ENCODE peak calls at places on chromosome 22, in ten cellular contexts. H, K, L, Q, A, P, N, Y, D and F are unnamed samples.

GRCh38 chr22:25488244-25489020 is 76.0 kb upstream of the GRK3 start:
- DNase-seq in D (peak), Y (peak), Q (peak), P (peak), L (peak), K (peak), H (peak), N (no peak), A (no peak), F (peak)

GRCh38 chr22:39514373-39514973 is 5.9 kb upstream of the ATF4 start:
- DNase-seq in P (peak), Q (peak), H (peak), Y (no peak), D (peak), L (no peak), K (no peak), N (no peak), A (no peak), F (no peak)

GRCh38 chr22:44049369-44050231 is 25.5 kb downstream of the PARVB start:
- DNase-seq in K (no peak), D (no peak), L (no peak), Y (no peak), Q (no peak), A (no peak), H (no peak), N (no peak), P (peak), F (no peak)

GRCh38 chr22:24824250-24824649 is 18.2 kb downstream of the SGSM1 start:
- DNase-seq in D (no peak), Y (no peak), N (no peak), H (no peak), P (no peak), L (no peak), K (no peak), Q (no peak), A (no peak), F (no peak)

GRCh38 chr22:35375031-35375430 is 5.9 kb upstream of the HMOX1 start:
- DNase-seq in K (no peak), D (no peak), A (no peak), H (peak), P (no peak), Q (no peak), Y (no peak), L (peak), N (no peak), F (no peak)

GRCh38 chr22:39723463-39723862 is 152.9 kb downstream of the CACNA1I start:
- DNase-seq in L (no peak), N (no peak), Y (no peak), H (no peak), K (no peak), D (no peak), Q (no peak), P (no peak), A (no peak), F (peak)

GRCh38 chr22:46951326-46951725 is 188.9 kb downstream of the TBC1D22A start:
- DNase-seq in Y (no peak), P (no peak), N (no peak), A (no peak), Q (no peak), K (no peak), H (no peak), D (no peak), L (no peak), F (peak)

GRCh38 chr22:31284241-31284745 is 8.0 kb downstream of the PIK3IP1 start:
- DNase-seq in A (no peak), D (no peak), K (no peak), Y (no peak), H (no peak), L (no peak), P (no peak), Q (no peak), N (no peak), F (no peak)

GRCh38 chr22:45602824-45603301 is 68.8 kb upstream of the ATXN10 start:
- DNase-seq in D (no peak), P (peak), Q (no peak), L (no peak), Y (peak), N (no peak), H (peak), A (peak), K (no peak), F (no peak)

GRCh38 chr22:17476838-17477237 is 86.5 kb upstream of the SLC25A18 start:
- DNase-seq in Y (no peak), A (no peak), H (no peak), D (no peak), N (no peak), Q (no peak), L (no peak), K (no peak), P (no peak), F (no peak)

GRCh38 chr22:50672041-50672440 is 582 bp upstream of the SHANK3 start:
- DNase-seq in L (no peak), Y (no peak), D (no peak), P (no peak), N (no peak), H (no peak), A (no peak), Q (no peak), K (no peak), F (no peak)

GRCh38 chr22:24466831-24467249 is 28.3 kb upstream of the UPB1 start:
- DNase-seq in H (peak), A (no peak), N (no peak), Y (peak), K (peak), D (peak), P (peak), L (peak), Q (no peak), F (peak)

GRCh38 chr22:40031766-40032470 is 37.2 kb downstream of the FAM83F start:
- DNase-seq in Q (no peak), D (no peak), H (peak), L (no peak), P (peak), K (no peak), N (no peak), Y (no peak), A (no peak), F (no peak)

GRCh38 chr22:50701428-50702154 is 29.0 kb downstream of the SHANK3 start:
- DNase-seq in A (no peak), K (no peak), H (no peak), P (no peak), N (no peak), L (no peak), D (no peak), Q (peak), Y (no peak), F (no peak)

GRCh38 chr22:22773427-22773826 is 114.2 kb upstream of the IGLL5 start:
- DNase-seq in P (no peak), D (no peak), Y (no peak), A (no peak), N (no peak), K (no peak), Q (no peak), L (no peak), H (no peak), F (peak)

GRCh38 chr22:24816841-24817240 is 10.8 kb downstream of the SGSM1 start:
- DNase-seq in P (no peak), L (no peak), D (no peak), Q (no peak), H (no peak), K (no peak), Y (no peak), A (no peak), N (no peak), F (no peak)

GRCh38 chr22:36365020-36365411 is 22.8 kb downstream of the MYH9 start:
- DNase-seq in P (no peak), D (peak), L (peak), A (peak), N (peak), Q (no peak), Y (peak), K (peak), H (peak), F (no peak)

GRCh38 chr22:45084400-45084920 is 74.7 kb upstream of the PHF21B start:
- DNase-seq in N (no peak), D (no peak), Q (no peak), K (no peak), P (no peak), Y (no peak), A (no peak), H (no peak), L (no peak), F (no peak)

DNA sequence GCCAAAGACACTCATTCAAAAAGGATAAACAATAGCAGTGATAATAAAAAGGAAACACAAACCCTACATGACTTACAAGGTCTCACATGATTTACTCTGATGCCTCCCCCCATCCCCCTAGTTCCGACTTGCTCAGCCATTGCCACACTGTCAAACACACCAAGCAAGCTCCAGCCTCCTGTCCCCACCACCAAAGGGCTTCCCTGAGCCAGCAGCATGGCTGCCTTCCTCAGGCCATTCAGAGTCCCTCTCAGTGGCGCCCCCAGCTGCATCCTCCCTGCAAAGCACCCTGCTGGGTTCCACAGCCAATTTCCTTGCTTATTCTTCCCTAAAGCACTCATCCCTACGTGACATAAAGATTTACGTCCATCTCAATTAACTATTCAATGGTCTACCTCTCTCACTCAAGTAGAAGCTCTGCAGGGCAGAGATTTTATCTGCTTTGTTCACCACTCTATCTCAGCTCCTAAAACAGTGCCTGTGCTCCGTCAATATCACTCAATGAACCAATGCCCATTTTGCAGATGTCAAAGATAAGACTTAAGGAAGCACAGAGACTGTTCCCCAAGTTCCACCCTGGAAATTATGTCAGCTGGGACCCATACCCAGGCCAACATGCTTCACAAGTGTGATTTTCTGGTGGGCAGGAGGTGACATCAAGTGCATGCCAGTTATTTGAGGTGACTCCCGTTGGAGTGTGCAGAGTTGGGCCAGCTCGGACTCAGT is 106.9 kb downstream of the SYN3 start:
- DNase-seq in P (no peak), A (no peak), L (no peak), D (no peak), H (no peak), Q (peak), N (no peak), K (no peak), Y (no peak), F (no peak)
- TF ChIP-seq CTCF in P (no peak), A (peak), L (no peak), D (no peak), H (no peak), Q (peak), N (no peak), K (peak), Y (no peak), F (no peak)

GRCh38 chr22:48849963-48850657 is 977.6 kb downstream of the BRD1 start:
- DNase-seq in Y (no peak), Q (no peak), K (no peak), P (no peak), A (no peak), L (no peak), H (no peak), D (no peak), N (no peak), F (no peak)
- TF ChIP-seq CTCF in Y (no peak), Q (no peak), K (no peak), P (no peak), A (no peak), L (no peak), H (no peak), D (no peak), N (no peak), F (no peak)

DNA sequence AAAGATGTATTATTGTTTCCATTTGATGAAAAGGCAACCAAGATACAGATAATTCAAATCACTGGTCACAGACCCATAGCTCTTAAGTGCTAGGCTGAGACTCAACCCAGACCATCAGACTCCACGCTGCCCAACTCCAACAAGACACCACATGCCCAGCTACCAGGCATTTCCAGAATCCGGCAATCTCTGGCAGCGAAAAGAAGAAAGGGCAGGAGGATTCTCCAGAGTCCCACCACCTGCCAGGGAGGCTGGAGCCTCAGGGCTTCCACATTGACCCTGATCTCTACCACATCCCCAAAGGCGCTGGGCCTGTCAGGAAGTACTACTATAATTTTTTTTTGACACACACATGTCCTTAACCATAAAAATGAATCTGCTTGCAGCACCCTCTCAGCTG is 61.4 kb upstream of the ARFGAP3 start:
- DNase-seq in K (no peak), D (no peak), L (no peak), P (no peak), N (no peak), Y (no peak), A (no peak), Q (no peak), H (no peak), F (no peak)
- TF ChIP-seq CTCF in K (no peak), D (no peak), L (no peak), P (no peak), N (no peak), Y (no peak), A (no peak), Q (no peak), H (no peak), F (no peak)

GRCh38 chr22:48572951-48573350 is 1254.7 kb downstream of the BRD1 start:
- DNase-seq in D (no peak), A (no peak), N (no peak), H (no peak), Y (no peak), K (no peak), L (no peak), Q (no peak), P (no peak), F (no peak)

GRCh38 chr22:48575567-48576332 is 1251.9 kb downstream of the BRD1 start:
- DNase-seq in P (no peak), Q (no peak), A (no peak), K (no peak), Y (no peak), N (no peak), H (no peak), L (no peak), D (no peak), F (no peak)

GRCh38 chr22:48576333-48577013 is 1251.2 kb downstream of the BRD1 start:
- DNase-seq in D (no peak), Y (no peak), L (no peak), N (no peak), H (peak), P (no peak), A (no peak), Q (no peak), K (no peak), F (no peak)

GRCh38 chr22:48573766-48574165 is 1253.9 kb downstream of the BRD1 start:
- DNase-seq in Q (no peak), Y (no peak), K (no peak), A (no peak), H (no peak), D (no peak), P (no peak), L (no peak), N (no peak), F (no peak)

DNA sequence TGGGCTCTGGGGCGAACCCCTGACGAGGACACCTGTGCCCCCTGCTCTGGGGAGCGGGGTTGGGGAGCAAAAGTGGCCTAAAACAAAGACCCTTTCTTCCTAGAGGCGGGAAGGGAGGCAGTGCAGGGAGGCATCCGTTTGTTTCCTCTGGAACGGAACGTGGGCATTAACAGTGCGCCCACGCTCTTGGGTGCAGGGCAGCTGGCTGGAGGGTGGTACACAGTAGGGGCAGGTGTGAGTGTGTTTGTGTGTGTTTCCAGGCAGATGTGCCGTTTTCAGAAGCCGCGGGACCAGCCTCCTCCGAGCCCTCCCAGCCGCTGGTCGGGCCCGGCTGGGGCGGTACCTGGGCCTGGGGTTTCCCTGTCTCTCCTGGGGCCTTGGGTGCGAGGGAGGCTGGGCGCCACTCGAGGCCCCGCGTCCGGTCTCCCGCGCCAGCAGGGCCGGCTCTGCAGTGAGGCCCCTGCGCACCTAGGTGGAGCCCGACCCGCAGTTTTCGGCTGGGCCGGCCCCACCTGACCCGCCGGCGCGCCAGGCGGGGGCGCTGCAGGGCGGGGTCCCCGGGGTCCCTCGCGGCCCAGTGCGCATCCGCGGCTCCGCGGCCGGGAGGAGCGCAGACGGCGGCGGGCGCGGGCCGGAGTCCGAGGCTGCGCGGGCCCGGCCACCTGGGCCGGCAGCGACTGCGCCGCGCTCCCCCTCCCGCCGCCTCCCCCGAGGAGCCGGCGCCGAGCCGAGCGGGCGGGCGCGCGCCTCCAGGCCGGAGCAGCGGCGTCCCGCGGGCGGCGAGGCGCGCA is 1252.7 kb downstream of the BRD1 start:
- DNase-seq in N (no peak), Y (no peak), K (no peak), H (peak), A (no peak), L (no peak), D (no peak), P (peak), Q (no peak), F (peak)
- TF ChIP-seq CTCF in N (no peak), Y (no peak), K (peak), H (peak), A (peak), L (peak), D (peak), P (peak), Q (peak), F (peak)

DNA sequence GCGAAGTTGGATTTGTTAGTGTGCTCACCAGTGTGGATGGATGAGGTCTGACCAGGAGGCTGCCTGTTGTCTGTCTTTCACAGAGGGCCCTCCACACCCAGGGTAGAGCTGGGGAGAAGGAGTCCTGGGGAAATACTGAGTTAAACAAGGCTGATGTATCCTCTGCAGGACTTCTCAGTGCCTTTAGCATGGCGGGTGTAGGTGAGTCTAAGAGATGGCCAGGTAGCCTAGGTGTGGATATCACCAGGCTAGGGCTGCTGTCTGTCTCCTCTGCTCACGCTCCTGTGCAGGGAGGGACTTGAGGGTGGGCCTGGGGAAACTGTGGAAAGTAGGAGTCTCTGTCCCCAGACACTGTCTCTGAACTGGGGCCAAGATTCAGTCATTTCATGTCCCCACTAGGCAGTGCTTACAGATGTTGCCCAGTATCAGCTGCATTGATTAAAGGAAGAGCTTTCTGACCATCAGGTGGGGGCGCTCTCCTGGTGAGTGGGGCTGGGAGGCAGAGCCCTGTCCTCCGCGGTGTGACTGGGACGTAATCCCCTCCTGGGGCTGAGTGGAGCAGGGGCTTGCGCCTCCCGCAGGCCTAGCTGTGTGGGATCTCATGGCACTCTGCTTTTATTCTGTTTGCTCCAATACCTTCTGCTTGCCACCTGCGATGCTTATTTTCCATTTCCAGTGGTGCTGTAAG is 35.5 kb upstream of the CCDC188 start:
- DNase-seq in Q (no peak), A (no peak), H (no peak), Y (no peak), K (no peak), D (no peak), L (no peak), P (no peak), N (no peak), F (no peak)
- TF ChIP-seq CTCF in Q (no peak), A (no peak), H (no peak), Y (no peak), K (peak), D (no peak), L (no peak), P (no peak), N (no peak), F (no peak)

GRCh38 chr22:49634006-49634772 is 193.5 kb downstream of the BRD1 start:
- DNase-seq in A (no peak), Y (no peak), K (no peak), D (no peak), P (peak), Q (peak), N (no peak), L (no peak), H (no peak), F (no peak)

GRCh38 chr22:49633010-49633324 is 194.7 kb downstream of the BRD1 start:
- DNase-seq in Y (no peak), Q (peak), A (no peak), H (no peak), L (no peak), N (no peak), P (no peak), K (no peak), D (peak), F (no peak)

GRCh38 chr22:49629586-49630447 is 197.9 kb downstream of the BRD1 start:
- DNase-seq in H (no peak), D (no peak), Q (peak), K (no peak), Y (no peak), A (no peak), P (no peak), N (no peak), L (no peak), F (no peak)

GRCh38 chr22:49630448-49630946 is 197.2 kb downstream of the BRD1 start:
- DNase-seq in Q (peak), D (no peak), L (no peak), N (no peak), A (no peak), P (no peak), K (no peak), Y (no peak), H (no peak), F (no peak)

DNA sequence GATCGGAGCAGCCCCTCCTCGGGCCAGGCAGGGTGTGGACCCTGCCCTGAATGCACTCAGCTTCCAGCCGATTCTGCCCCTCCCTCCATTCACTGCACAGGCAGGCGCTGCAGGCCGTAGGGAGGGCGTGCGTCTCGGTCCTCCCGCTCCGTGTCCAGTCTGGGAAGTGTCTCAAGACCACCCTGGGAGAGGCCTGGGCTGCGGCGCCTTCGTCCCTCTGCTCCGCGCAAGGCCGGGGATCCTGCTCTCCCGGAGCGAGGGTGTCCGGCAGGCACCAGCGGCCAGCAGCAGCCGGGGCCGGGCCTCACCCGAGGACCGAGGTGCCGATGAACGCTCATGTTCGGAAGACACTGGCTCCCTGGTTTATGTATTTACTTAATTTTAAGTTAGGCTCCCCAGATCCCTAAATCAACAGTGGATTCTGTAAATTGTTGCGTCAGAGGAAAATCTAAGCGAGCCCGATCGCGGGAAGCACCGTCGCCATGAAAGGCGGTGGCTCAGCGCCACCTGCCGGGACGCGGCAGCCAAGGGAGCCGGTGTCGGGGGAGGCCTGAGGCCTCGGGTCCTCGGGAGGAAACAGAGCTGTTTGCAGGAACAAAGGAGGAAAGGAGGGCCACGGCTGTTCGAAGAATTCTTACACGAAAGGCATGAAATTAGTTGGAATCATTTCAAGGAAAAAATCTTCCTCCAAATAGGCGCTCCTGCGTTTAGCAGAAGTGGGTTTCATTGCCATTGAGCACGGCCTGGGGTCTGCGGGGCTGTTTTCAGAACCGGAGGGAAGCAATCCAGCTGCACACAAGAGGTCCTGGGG is 195.3 kb downstream of the BRD1 start:
- DNase-seq in L (peak), D (peak), A (no peak), P (peak), N (peak), H (peak), K (peak), Y (peak), Q (peak), F (no peak)
- TF ChIP-seq CTCF in L (peak), D (peak), A (peak), P (peak), N (peak), H (peak), K (peak), Y (peak), Q (peak), F (peak)